ENCODE peak calls at places on chromosome 2, in seven cellular contexts. L, E, C, F, Z, M and T are unnamed samples.

GRCh38 chr2:54771166-54771565 is 47.7 kb downstream of the EML6 start:
- DNase-seq in C (peak), M (no peak), Z (no peak), L (no peak), E (no peak), F (no peak), T (no peak)

GRCh38 chr2:62196278-62196901 is 475 bp downstream of the B3GNT2 start:
- DNase-seq in E (peak), C (no peak), L (peak), F (peak), Z (peak), M (peak), T (no peak)

GRCh38 chr2:184026961-184027360 is 571.4 kb upstream of the ZNF804A start:
- DNase-seq in Z (no peak), F (no peak), E (no peak), M (no peak), L (no peak), C (no peak), T (no peak)

GRCh38 chr2:158088093-158088492 is 13.6 kb upstream of the UPP2 start:
- DNase-seq in F (no peak), E (no peak), C (no peak), Z (no peak), M (no peak), L (no peak), T (no peak)

GRCh38 chr2:46193855-46194254 is 103.4 kb upstream of the EPAS1 start:
- DNase-seq in C (no peak), F (no peak), Z (no peak), M (no peak), E (no peak), L (no peak), T (no peak)

GRCh38 chr2:100041946-100042345 is 100.4 kb downstream of the AFF3 start:
- DNase-seq in C (no peak), L (peak), Z (no peak), F (no peak), E (no peak), M (no peak), T (peak)

GRCh38 chr2:225487901-225488416 is 88.4 kb downstream of the NYAP2 start:
- DNase-seq in F (no peak), L (no peak), M (no peak), C (no peak), Z (no peak), E (no peak), T (no peak)

GRCh38 chr2:195818521-195818920 is 161.5 kb downstream of the SLC39A10 start:
- DNase-seq in F (no peak), M (no peak), C (peak), E (no peak), Z (no peak), L (no peak), T (no peak)

GRCh38 chr2:186641807-186642321 is 52.0 kb upstream of the FAM171B start:
- DNase-seq in C (peak), F (peak), Z (no peak), L (peak), M (no peak), E (peak), T (peak)

GRCh38 chr2:122114421-122114820 is 359.0 kb downstream of the TSN start:
- DNase-seq in F (no peak), C (no peak), M (no peak), L (no peak), Z (no peak), E (no peak), T (no peak)

GRCh38 chr2:29562319-29562718 is 359.1 kb downstream of the ALK start:
- DNase-seq in F (no peak), M (no peak), E (no peak), L (no peak), Z (no peak), C (no peak), T (no peak)

GRCh38 chr2:209240204-209240603 is 183.6 kb upstream of the MAP2 start:
- DNase-seq in M (no peak), L (no peak), F (no peak), E (no peak), Z (no peak), C (no peak), T (no peak)

GRCh38 chr2:226705965-226706364 is 93.7 kb downstream of the IRS1 start:
- DNase-seq in L (no peak), Z (no peak), F (no peak), C (no peak), E (no peak), M (no peak), T (no peak)

DNA sequence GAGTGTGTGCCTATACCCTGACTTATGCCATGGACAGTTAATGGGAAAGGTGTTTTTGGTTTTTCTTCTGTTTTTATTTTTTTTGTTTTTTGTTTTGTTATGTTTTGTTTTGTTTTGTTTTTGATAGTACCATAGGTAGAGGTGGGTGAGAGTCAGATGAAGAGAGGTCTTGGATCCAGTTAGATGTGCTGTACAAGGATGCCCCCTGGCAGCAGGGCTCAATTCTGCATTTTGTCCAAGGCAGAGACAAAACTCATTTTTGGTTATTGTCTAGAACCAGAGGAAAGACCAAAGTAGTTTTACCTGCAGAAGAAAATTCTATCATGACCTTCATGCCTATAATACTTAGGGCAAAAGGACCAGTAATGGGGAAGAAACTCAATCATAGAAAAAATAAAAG is 48.5 kb downstream of the SLC5A7 start:
- DNase-seq in C (no peak), E (no peak), Z (no peak), F (no peak), L (no peak), M (no peak), T (no peak)
- TF ChIP-seq CTCF in C (no peak), E (no peak), Z (no peak), F (peak), L (peak), M (no peak), T (no peak)

GRCh38 chr2:208148803-208149202 is 2.8 kb upstream of the CRYGB start:
- DNase-seq in Z (no peak), M (no peak), C (no peak), F (no peak), E (no peak), L (peak), T (no peak)
- TF ChIP-seq CTCF in Z (no peak), M (peak), C (peak), F (no peak), E (no peak), L (peak), T (no peak)

GRCh38 chr2:127083819-127084503 is 23.0 kb downstream of the BIN1 start:
- DNase-seq in Z (peak), M (peak), L (no peak), E (no peak), C (peak), F (no peak), T (no peak)
- TF ChIP-seq CTCF in Z (no peak), M (no peak), L (no peak), E (no peak), C (peak), F (no peak), T (no peak)

DNA sequence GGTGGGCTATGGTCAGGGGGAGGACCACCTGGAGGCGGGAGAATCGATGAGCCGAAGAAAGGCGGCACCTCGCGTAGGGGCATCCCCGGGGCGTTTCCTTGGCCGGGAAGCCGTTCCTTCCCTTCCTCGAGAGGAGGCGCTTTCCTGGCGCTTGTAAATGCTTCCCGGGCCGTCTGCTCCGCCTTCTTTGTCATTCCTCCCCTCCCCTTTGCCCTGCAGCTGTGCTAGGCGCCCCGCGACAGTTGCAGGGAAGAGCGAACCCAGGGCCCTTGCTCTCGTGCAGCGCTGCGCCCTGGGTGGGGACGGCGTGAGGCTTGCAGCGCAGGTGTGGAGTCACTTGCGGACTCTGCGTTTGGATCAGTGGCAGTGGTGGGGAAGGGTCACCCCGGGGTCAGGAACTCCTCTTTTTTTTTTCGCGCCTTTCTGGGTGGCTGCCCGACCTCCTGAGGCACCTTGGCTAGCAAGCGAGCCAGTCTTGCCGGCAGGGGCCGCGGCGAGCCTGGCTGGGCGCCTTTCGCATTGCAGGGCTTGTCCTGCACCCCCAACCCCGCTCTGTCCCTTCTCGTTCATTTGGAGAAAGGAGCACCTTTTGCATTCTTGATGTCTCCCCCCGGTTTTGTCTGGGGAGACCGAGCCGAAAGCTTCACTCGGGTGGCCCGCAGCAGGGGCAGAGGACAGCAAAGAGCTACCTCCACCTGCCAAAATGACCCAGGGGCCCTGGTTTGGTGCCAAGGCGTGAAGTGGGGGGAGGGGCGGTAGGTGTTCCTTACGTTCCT is 858 bp downstream of the KCNS3 start:
- DNase-seq in L (peak), F (no peak), C (peak), M (peak), E (no peak), Z (peak), T (peak)
- TF ChIP-seq CTCF in L (peak), F (no peak), C (peak), M (peak), E (no peak), Z (peak), T (peak)

DNA sequence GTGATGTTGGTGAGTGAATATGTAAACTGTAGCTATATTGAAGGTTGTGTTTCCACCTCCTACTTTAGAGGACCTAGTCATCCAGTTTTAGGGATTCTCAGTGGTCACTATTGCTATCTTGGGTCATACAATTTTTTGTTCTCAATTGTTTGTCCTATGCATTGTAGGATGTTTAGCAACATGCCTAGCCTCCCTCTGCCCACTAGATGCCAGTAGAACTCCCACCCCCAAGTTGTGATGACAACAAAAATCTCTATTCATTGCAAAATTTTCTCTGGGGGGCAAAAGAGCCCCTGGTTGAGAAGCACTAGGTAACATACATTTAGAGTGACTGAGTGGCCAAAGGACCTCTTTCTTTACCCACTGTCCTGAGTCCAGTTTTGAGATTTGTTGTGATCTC is 87.3 kb downstream of the LRRTM4 start:
- DNase-seq in F (no peak), L (peak), M (no peak), E (no peak), C (no peak), Z (no peak), T (no peak)
- TF ChIP-seq CTCF in F (no peak), L (peak), M (no peak), E (no peak), C (no peak), Z (no peak), T (peak)

DNA sequence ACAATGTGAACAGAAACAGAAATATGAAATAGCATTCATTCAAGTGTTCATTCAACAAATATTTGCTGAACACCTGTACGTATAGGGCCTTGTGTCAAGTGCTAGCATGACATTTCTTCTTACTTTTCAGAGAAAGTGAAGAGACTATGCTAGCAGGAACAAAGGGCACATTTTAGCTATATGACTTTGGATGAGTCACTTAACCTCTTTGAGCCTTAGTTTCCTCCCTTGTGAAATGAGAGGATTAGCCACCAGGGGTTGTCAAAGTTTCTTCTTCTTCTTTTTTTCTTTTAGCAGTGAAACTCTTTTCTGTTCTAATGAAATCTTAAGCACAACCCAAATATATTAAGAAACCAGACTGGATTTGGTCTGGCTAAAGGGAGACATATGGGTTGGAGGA is 53.1 kb downstream of the FIGN start:
- DNase-seq in F (no peak), L (peak), Z (no peak), E (no peak), M (no peak), C (peak), T (no peak)
- TF ChIP-seq CTCF in F (no peak), L (no peak), Z (peak), E (no peak), M (no peak), C (peak), T (no peak)

GRCh38 chr2:31236433-31237205 is 2.7 kb downstream of the EHD3 start:
- DNase-seq in E (no peak), L (no peak), Z (no peak), M (no peak), F (no peak), C (no peak), T (no peak)

GRCh38 chr2:31234690-31235503 is 945 bp downstream of the EHD3 start:
- DNase-seq in F (no peak), Z (no peak), M (no peak), E (no peak), L (no peak), C (no peak), T (no peak)

GRCh38 chr2:31233741-31234689 is at the start of gene EHD3:
- DNase-seq in L (peak), E (peak), Z (peak), M (peak), C (peak), F (peak), T (peak)

GRCh38 chr2:31237348-31238017 is 3.5 kb downstream of the EHD3 start:
- DNase-seq in F (no peak), M (no peak), C (no peak), E (no peak), Z (no peak), L (no peak), T (no peak)

DNA sequence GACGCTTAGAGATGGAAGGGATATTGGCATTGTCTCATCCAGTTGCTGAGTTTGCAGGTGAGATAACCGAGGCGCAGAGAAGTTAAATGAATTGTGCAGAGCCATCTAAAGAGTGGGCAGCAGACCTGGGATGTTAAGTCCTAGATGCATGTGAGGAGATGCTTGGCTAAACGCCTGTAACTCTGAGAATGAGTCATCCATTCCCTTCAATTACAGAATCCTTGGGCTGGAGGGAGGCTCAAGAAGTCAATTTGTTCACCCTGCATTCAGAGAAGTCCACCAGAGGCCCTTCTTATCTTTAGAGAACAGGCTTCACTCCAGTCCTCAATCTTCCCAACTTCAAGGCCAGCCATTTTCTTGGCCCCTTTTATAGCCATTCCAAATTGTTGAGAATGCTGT is 1.6 kb downstream of the EHD3 start:
- DNase-seq in C (peak), Z (no peak), F (no peak), M (no peak), L (no peak), E (no peak), T (no peak)
- TF ChIP-seq CTCF in C (no peak), Z (no peak), F (no peak), M (no peak), L (no peak), E (no peak), T (no peak)

DNA sequence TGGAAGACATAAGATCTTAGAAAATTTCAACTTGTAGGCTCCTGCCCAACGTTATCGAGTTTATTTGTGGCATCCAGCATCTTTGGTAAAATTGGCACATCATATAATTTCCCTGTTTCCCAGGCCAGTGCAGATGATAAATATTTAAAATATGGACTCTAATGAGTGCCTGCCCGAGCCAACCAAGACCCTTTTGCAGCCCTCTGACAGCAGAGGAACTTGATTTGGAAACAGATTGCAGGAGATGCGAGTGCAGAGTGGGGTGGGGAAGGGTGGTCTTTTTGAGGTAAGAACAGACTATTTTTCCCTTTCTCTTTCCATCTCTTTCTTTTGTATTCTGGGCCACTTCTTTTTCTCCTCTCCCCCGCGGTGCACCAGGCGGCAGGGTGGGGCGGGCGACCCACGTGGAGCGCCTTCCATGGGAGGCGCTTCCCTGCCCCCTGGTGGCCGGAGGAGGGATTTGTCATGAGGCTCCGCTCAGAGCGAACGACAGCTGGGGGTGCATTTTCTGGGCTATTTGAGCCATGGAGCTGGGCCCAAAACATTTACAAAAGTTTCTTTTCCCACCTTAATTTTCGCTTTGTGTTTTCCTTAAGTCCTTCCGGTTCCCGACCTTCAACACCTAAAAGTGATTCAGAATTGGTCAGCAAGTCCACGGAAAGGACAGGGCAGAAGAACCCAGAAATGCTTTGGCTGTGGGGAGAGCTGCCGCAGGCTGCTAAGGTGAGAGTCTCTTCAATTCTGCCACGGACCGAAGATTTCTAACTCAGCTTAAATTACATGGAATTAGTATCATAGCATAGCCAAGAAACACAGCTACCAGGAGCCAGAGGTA is 32.7 kb downstream of the LPIN1 start:
- DNase-seq in C (peak), M (peak), F (peak), E (peak), L (peak), Z (peak), T (peak)
- TF ChIP-seq CTCF in C (peak), M (peak), F (peak), E (peak), L (peak), Z (peak), T (peak)

GRCh38 chr2:13581471-13581870 is 864.7 kb downstream of the TRIB2 start:
- DNase-seq in C (no peak), E (no peak), Z (no peak), M (no peak), L (peak), F (no peak), T (peak)
- TF ChIP-seq CTCF in C (no peak), E (no peak), Z (no peak), M (no peak), L (peak), F (no peak), T (no peak)